ENCODE peak calls at places on chromosomes 11 and 22, in six cellular contexts. D is body of pancreas, T is esophagus squamous epithelium, A is IMR-90, P is Peyer's patch, I is GM12878. Q is an unnamed sample.

GRCh38 chr11:1708716-1709115 is 11.7 kb downstream of the KRTAP5-6 start:
- DNase-seq in A (no peak), I (no peak), D (no peak), T (no peak), P (peak; percentile 15), Q (no peak)

GRCh38 chr11:68658097-68658496 is 26.2 kb upstream of the GAL start:
- DNase-seq in D (no peak), T (no peak), I (no peak), P (no peak), A (no peak), Q (no peak)

GRCh38 chr11:32032478-32032877 is 58.4 kb upstream of the RCN1 start:
- DNase-seq in D (no peak), P (no peak), A (no peak), I (peak; percentile 41), T (no peak), Q (no peak)

GRCh38 chr11:70532066-70532440 is 133.7 kb downstream of the CTTN start:
- DNase-seq in P (no peak), T (no peak), D (no peak), A (peak; percentile 7), I (no peak), Q (no peak)

GRCh38 chr11:71454470-71455113 is 1.6 kb downstream of the NADSYN1 start:
- DNase-seq in I (no peak), P (peak; percentile 78), T (no peak), D (peak; percentile 52), A (no peak), Q (peak; percentile 68)

GRCh38 chr11:34614334-34615113 is 6.4 kb upstream of the EHF start:
- DNase-seq in T (no peak), A (peak; percentile 35), P (no peak), D (no peak), I (no peak), Q (no peak)

GRCh38 chr22:36009085-36009484 is 19.5 kb downstream of the RBFOX2 start:
- DNase-seq in A (peak; percentile 63), I (no peak), D (no peak), P (no peak), T (no peak), Q (no peak)

GRCh38 chr11:64028398-64029115 is 7.2 kb upstream of the FLRT1 start:
- DNase-seq in D (no peak), A (no peak), T (no peak), P (no peak), I (no peak), Q (no peak)

GRCh38 chr11:933936-934335 is 8.3 kb downstream of the AP2A2 start:
- DNase-seq in D (no peak), P (no peak), I (no peak), A (no peak), T (no peak), Q (no peak)

GRCh38 chr22:43303751-43304150 is 39.4 kb downstream of the SCUBE1 start:
- DNase-seq in D (no peak), I (no peak), P (no peak), A (no peak), T (no peak), Q (no peak)

GRCh38 chr22:43300891-43301676 is 42.1 kb downstream of the SCUBE1 start:
- DNase-seq in D (no peak), T (no peak), I (no peak), A (no peak), P (no peak), Q (no peak)

GRCh38 chr22:43301866-43302265 is 41.3 kb downstream of the SCUBE1 start:
- DNase-seq in D (no peak), T (no peak), P (no peak), I (no peak), A (no peak), Q (no peak)

GRCh38 chr22:43303166-43303565 is 40.0 kb downstream of the SCUBE1 start:
- DNase-seq in A (no peak), P (no peak), D (no peak), T (no peak), I (no peak), Q (no peak)

GRCh38 chr22:43302462-43303109 is 40.6 kb downstream of the SCUBE1 start:
- DNase-seq in P (no peak), I (no peak), T (no peak), D (no peak), A (no peak), Q (no peak)
- H3K4me1 ChIP-seq in P (no peaks in the 10 kb centered on the region), I (no peaks in the 10 kb centered on the region), T (no peaks in the 10 kb centered on the region), D (peaks cover 7% of the 10 kb centered on the region), A (no peaks in the 10 kb centered on the region), Q (no peaks in the 10 kb centered on the region)

DNA sequence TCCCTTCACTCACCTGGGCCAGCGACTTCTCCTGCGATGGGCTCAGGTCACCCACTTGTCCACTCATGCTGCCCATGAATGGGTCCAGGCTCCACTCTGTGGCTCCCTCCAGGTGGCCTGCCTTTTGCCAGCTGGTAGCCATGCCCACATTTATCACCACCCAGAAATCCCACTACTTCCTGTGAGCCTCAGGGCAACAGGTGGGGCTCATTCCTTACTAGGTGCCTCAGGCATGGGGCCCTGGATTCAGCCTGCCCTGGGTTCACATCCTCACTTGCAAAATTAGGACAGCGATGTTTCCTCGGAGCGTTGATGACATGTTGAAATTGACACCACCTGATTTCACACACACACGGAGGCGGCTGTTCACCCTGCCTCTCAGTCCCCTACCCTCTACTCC is at the start of gene SEC14L6:
- DNase-seq in I (no peak), T (no peak), P (no peak), A (no peak), D (no peak), Q (no peak)
- TF ChIP-seq POLR2A in I (no peak), T (no peak), P (no peak), A (no peak), D (no peak), Q (no peak)

DNA sequence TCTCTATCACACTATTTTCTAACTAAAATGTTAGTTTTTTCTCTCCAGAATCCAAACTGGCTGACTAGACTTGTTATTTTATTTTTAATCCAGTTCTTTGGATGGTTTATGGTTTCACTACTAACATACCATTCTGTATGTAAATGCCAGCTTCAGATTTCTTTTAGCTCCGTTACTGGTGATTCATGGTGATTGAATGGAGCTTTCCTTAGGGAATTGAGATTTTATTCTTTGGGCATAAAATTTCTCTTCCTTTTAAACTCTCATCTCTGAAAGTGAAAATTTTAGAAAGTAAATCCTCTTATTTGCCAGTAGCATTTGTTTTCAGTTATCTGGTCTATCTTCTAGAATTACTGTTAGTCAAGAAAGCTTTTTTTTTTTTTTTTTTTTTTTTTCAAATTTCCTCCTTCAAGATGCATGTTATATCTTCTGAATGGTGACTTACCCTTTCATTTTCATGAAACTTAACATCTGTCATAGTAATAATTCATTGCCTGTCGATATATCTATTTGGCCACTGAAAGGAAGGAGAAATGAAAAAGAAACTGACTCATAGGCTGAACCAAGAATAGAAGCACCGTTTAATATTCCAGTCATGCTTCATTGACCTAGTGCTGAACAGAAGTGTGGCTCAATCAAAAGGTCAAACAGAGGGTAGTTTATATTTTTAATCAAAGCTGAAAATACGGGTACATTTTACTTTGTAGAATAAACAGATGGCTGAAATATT is 6.4 kb downstream of the ENDOD1 start:
- DNase-seq in P (no peak), T (no peak), D (no peak), A (peak; percentile 53), I (peak; percentile 88), Q (no peak)
- H3K4me1 ChIP-seq in P (no peaks in the 10 kb centered on the region), T (peaks cover 13% of the 10 kb centered on the region), D (peaks cover 6% of the 10 kb centered on the region), A (peaks cover 4% of the 10 kb centered on the region), I (peaks cover 45% of the 10 kb centered on the region), Q (peaks cover 11% of the 10 kb centered on the region)

GRCh38 chr11:11621881-11622706 is at the start of gene GALNT18:
- DNase-seq in P (peak; percentile 85), D (peak; percentile 94), T (no peak), I (peak; percentile 68), A (peak; percentile 90), Q (peak; percentile 92)
- TF ChIP-seq POLR2A in P (no peak), D (peak; percentile 52), T (no peak), I (peak; percentile 79), A (peak; percentile 81), Q (peak; percentile 64)

GRCh38 chr11:75167617-75168016 is 16.7 kb downstream of the SLCO2B1 start:
- DNase-seq in T (no peak), I (no peak), D (no peak), P (peak; percentile 70), A (no peak), Q (peak; percentile 47)

GRCh38 chr11:75166791-75167190 is 15.9 kb downstream of the SLCO2B1 start:
- DNase-seq in P (no peak), I (no peak), A (no peak), D (no peak), T (no peak), Q (no peak)

GRCh38 chr11:75170463-75171201 is 19.7 kb downstream of the SLCO2B1 start:
- DNase-seq in T (no peak), D (no peak), P (no peak), A (no peak), I (no peak), Q (no peak)

GRCh38 chr11:75165721-75166120 is 14.8 kb downstream of the SLCO2B1 start:
- DNase-seq in P (no peak), I (no peak), T (no peak), A (no peak), D (no peak), Q (no peak)

DNA sequence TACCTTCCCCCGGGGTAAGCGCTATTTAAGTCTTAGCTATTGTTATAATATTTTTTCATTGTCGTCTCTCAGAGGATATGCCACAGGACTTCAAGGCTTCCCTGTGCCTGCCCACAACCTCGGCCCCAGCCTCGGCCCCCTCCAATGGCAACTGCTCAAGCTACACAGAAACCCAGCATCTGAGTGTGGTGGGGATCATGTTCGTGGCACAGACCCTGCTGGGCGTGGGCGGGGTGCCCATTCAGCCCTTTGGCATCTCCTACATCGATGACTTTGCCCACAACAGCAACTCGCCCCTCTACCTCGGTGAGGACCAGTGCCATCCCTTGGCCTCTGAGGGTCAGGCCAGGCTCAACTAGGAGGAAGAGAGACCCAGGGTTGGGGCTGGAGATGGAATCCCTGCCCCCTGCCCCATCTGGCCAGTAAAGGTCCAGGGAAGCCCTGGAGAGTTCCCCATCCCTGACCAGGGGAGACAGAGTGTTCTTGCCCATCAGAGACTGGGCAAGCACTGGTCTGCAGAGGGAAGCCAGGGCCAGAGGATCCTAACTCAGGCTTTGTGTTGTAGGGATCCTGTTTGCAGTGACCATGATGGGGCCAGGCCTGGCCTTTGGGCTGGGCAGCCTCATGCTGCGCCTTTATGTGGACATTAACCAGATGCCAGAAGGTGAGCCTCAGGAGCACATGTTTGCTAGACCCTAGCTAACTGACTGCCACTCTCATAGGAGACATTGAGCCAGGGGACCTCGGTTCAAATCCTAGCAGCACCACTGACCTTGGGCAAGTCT is 18.4 kb downstream of the SLCO2B1 start:
- DNase-seq in A (no peak), D (no peak), I (no peak), T (no peak), P (no peak), Q (no peak)
- H3K4me1 ChIP-seq in A (no peaks in the 10 kb centered on the region), D (peaks cover 8% of the 10 kb centered on the region), I (no peaks in the 10 kb centered on the region), T (no peaks in the 10 kb centered on the region), P (peaks cover 13% of the 10 kb centered on the region), Q (peaks cover 11% of the 10 kb centered on the region)